ENCODE peak calls at places on chromosomes 5 and 9, in seven cellular contexts. One of them, this sample, is unnamed.

GRCh38 chr5:142543951-142544753 is 141.7 kb downstream of the FGF1 start:
- DNase-seq in stimulated activated CD8-positive, alpha-beta memory T cell treated with anti-CD3 and anti-CD28 coated beads, Interleukin-4, amount 100 ng/mL, for 48 hours: no peak
- DNase-seq in GM06990: no peak
- DNase-seq in naive thymus-derived CD8-positive, alpha-beta T cell: no peak
- DNase-seq in lung: no peak
- DNase-seq in brain microvascular endothelial cell: no peak
- DNase-seq in left colon: no peak
- DNase-seq in this sample: no peak

GRCh38 chr5:149857499-149857898 is 87.1 kb downstream of the PDE6A start:
- DNase-seq in lung: peak; percentile 66
- DNase-seq in left colon: peak; percentile 96
- DNase-seq in naive thymus-derived CD8-positive, alpha-beta T cell: no peak
- DNase-seq in stimulated activated CD8-positive, alpha-beta memory T cell treated with anti-CD3 and anti-CD28 coated beads, Interleukin-4, amount 100 ng/mL, for 48 hours: no peak
- DNase-seq in brain microvascular endothelial cell: peak; percentile 27
- DNase-seq in GM06990: no peak
- DNase-seq in this sample: no peak

GRCh38 chr9:109468927-109469326 is 29.2 kb downstream of the PTPN3 start:
- DNase-seq in left colon: no peak
- DNase-seq in stimulated activated CD8-positive, alpha-beta memory T cell treated with anti-CD3 and anti-CD28 coated beads, Interleukin-4, amount 100 ng/mL, for 48 hours: no peak
- DNase-seq in brain microvascular endothelial cell: no peak
- DNase-seq in lung: no peak
- DNase-seq in GM06990: no peak
- DNase-seq in naive thymus-derived CD8-positive, alpha-beta T cell: no peak
- DNase-seq in this sample: no peak

GRCh38 chr5:80871541-80871961 is 88.6 kb upstream of the RASGRF2 start:
- DNase-seq in brain microvascular endothelial cell: peak; percentile 59
- DNase-seq in naive thymus-derived CD8-positive, alpha-beta T cell: no peak
- DNase-seq in GM06990: no peak
- DNase-seq in lung: no peak
- DNase-seq in left colon: no peak
- DNase-seq in stimulated activated CD8-positive, alpha-beta memory T cell treated with anti-CD3 and anti-CD28 coated beads, Interleukin-4, amount 100 ng/mL, for 48 hours: peak; percentile 70
- DNase-seq in this sample: peak; percentile 6

GRCh38 chr9:125519741-125520140 is 187.3 kb downstream of the MAPKAP1 start:
- DNase-seq in GM06990: no peak
- DNase-seq in brain microvascular endothelial cell: no peak
- DNase-seq in naive thymus-derived CD8-positive, alpha-beta T cell: no peak
- DNase-seq in lung: no peak
- DNase-seq in left colon: no peak
- DNase-seq in stimulated activated CD8-positive, alpha-beta memory T cell treated with anti-CD3 and anti-CD28 coated beads, Interleukin-4, amount 100 ng/mL, for 48 hours: no peak
- DNase-seq in this sample: no peak

GRCh38 chr5:35963381-35963843 is 25.0 kb upstream of the CAPSL start:
- DNase-seq in left colon: no peak
- DNase-seq in brain microvascular endothelial cell: peak; percentile 7
- DNase-seq in naive thymus-derived CD8-positive, alpha-beta T cell: no peak
- DNase-seq in stimulated activated CD8-positive, alpha-beta memory T cell treated with anti-CD3 and anti-CD28 coated beads, Interleukin-4, amount 100 ng/mL, for 48 hours: peak; percentile 41
- DNase-seq in lung: no peak
- DNase-seq in GM06990: no peak
- DNase-seq in this sample: no peak

GRCh38 chr5:34657550-34657921 is 1.4 kb downstream of the RAI14 start:
- DNase-seq in left colon: no peak
- DNase-seq in brain microvascular endothelial cell: no peak
- DNase-seq in GM06990: no peak
- DNase-seq in stimulated activated CD8-positive, alpha-beta memory T cell treated with anti-CD3 and anti-CD28 coated beads, Interleukin-4, amount 100 ng/mL, for 48 hours: no peak
- DNase-seq in lung: no peak
- DNase-seq in naive thymus-derived CD8-positive, alpha-beta T cell: no peak
- DNase-seq in this sample: no peak

GRCh38 chr9:98826716-98827115 is 19.2 kb downstream of the GALNT12 start:
- DNase-seq in stimulated activated CD8-positive, alpha-beta memory T cell treated with anti-CD3 and anti-CD28 coated beads, Interleukin-4, amount 100 ng/mL, for 48 hours: no peak
- DNase-seq in left colon: no peak
- DNase-seq in brain microvascular endothelial cell: no peak
- DNase-seq in GM06990: no peak
- DNase-seq in naive thymus-derived CD8-positive, alpha-beta T cell: no peak
- DNase-seq in lung: no peak
- DNase-seq in this sample: no peak

GRCh38 chr5:169762338-169763095 is 125.4 kb downstream of the DOCK2 start:
- DNase-seq in lung: no peak
- DNase-seq in naive thymus-derived CD8-positive, alpha-beta T cell: no peak
- DNase-seq in GM06990: no peak
- DNase-seq in stimulated activated CD8-positive, alpha-beta memory T cell treated with anti-CD3 and anti-CD28 coated beads, Interleukin-4, amount 100 ng/mL, for 48 hours: no peak
- DNase-seq in left colon: no peak
- DNase-seq in brain microvascular endothelial cell: no peak
- DNase-seq in this sample: no peak

GRCh38 chr9:108150736-108151135 is 661.2 kb upstream of the KLF4 start:
- DNase-seq in naive thymus-derived CD8-positive, alpha-beta T cell: no peak
- DNase-seq in lung: peak; percentile 38
- DNase-seq in brain microvascular endothelial cell: no peak
- DNase-seq in GM06990: no peak
- DNase-seq in left colon: no peak
- DNase-seq in stimulated activated CD8-positive, alpha-beta memory T cell treated with anti-CD3 and anti-CD28 coated beads, Interleukin-4, amount 100 ng/mL, for 48 hours: no peak
- DNase-seq in this sample: no peak

GRCh38 chr9:120538339-120538738 is 41.6 kb downstream of the CDK5RAP2 start:
- DNase-seq in naive thymus-derived CD8-positive, alpha-beta T cell: no peak
- DNase-seq in stimulated activated CD8-positive, alpha-beta memory T cell treated with anti-CD3 and anti-CD28 coated beads, Interleukin-4, amount 100 ng/mL, for 48 hours: no peak
- DNase-seq in left colon: no peak
- DNase-seq in brain microvascular endothelial cell: peak; percentile 25
- DNase-seq in GM06990: no peak
- DNase-seq in lung: no peak
- DNase-seq in this sample: no peak

GRCh38 chr5:124902097-124902821 is 155.8 kb upstream of the ZNF608 start:
- DNase-seq in naive thymus-derived CD8-positive, alpha-beta T cell: no peak
- DNase-seq in GM06990: peak; percentile 75
- DNase-seq in stimulated activated CD8-positive, alpha-beta memory T cell treated with anti-CD3 and anti-CD28 coated beads, Interleukin-4, amount 100 ng/mL, for 48 hours: no peak
- DNase-seq in left colon: no peak
- DNase-seq in lung: no peak
- DNase-seq in brain microvascular endothelial cell: peak; percentile 3
- DNase-seq in this sample: no peak

GRCh38 chr5:134543820-134544692 is 18.6 kb downstream of the JADE2 start:
- DNase-seq in brain microvascular endothelial cell: no peak
- DNase-seq in lung: no peak
- DNase-seq in naive thymus-derived CD8-positive, alpha-beta T cell: no peak
- DNase-seq in stimulated activated CD8-positive, alpha-beta memory T cell treated with anti-CD3 and anti-CD28 coated beads, Interleukin-4, amount 100 ng/mL, for 48 hours: peak; percentile 67
- DNase-seq in left colon: no peak
- DNase-seq in GM06990: peak; percentile 76
- DNase-seq in this sample: no peak

GRCh38 chr5:150284311-150284710 is 5.3 kb downstream of the CAMK2A start:
- DNase-seq in lung: no peak
- DNase-seq in GM06990: no peak
- DNase-seq in naive thymus-derived CD8-positive, alpha-beta T cell: no peak
- DNase-seq in brain microvascular endothelial cell: no peak
- DNase-seq in left colon: no peak
- DNase-seq in stimulated activated CD8-positive, alpha-beta memory T cell treated with anti-CD3 and anti-CD28 coated beads, Interleukin-4, amount 100 ng/mL, for 48 hours: no peak
- DNase-seq in this sample: no peak

GRCh38 chr5:122259995-122260394 is 52.0 kb upstream of the SNCAIP start:
- DNase-seq in stimulated activated CD8-positive, alpha-beta memory T cell treated with anti-CD3 and anti-CD28 coated beads, Interleukin-4, amount 100 ng/mL, for 48 hours: no peak
- DNase-seq in GM06990: no peak
- DNase-seq in naive thymus-derived CD8-positive, alpha-beta T cell: no peak
- DNase-seq in brain microvascular endothelial cell: peak; percentile 91
- DNase-seq in lung: no peak
- DNase-seq in left colon: no peak
- DNase-seq in this sample: peak; percentile 79

GRCh38 chr9:32672478-32672877 is 37.0 kb upstream of the TAF1L start:
- DNase-seq in lung: no peak
- DNase-seq in stimulated activated CD8-positive, alpha-beta memory T cell treated with anti-CD3 and anti-CD28 coated beads, Interleukin-4, amount 100 ng/mL, for 48 hours: no peak
- DNase-seq in left colon: no peak
- DNase-seq in brain microvascular endothelial cell: peak; percentile 19
- DNase-seq in GM06990: no peak
- DNase-seq in naive thymus-derived CD8-positive, alpha-beta T cell: no peak
- DNase-seq in this sample: peak; percentile 30

GRCh38 chr9:94950733-94951590 is 224.5 kb downstream of the AOPEP start:
- DNase-seq in lung: no peak
- DNase-seq in left colon: no peak
- DNase-seq in stimulated activated CD8-positive, alpha-beta memory T cell treated with anti-CD3 and anti-CD28 coated beads, Interleukin-4, amount 100 ng/mL, for 48 hours: no peak
- DNase-seq in brain microvascular endothelial cell: no peak
- DNase-seq in naive thymus-derived CD8-positive, alpha-beta T cell: no peak
- DNase-seq in GM06990: no peak
- DNase-seq in this sample: no peak

GRCh38 chr9:128911529-128912035 is 9.2 kb upstream of the PHYHD1 start:
- DNase-seq in left colon: no peak
- DNase-seq in lung: peak; percentile 62
- DNase-seq in naive thymus-derived CD8-positive, alpha-beta T cell: no peak
- DNase-seq in stimulated activated CD8-positive, alpha-beta memory T cell treated with anti-CD3 and anti-CD28 coated beads, Interleukin-4, amount 100 ng/mL, for 48 hours: no peak
- DNase-seq in GM06990: no peak
- DNase-seq in brain microvascular endothelial cell: peak; percentile 33
- DNase-seq in this sample: no peak

GRCh38 chr5:178551059-178551458 is 39.1 kb downstream of the COL23A1 start:
- DNase-seq in GM06990: no peak
- DNase-seq in brain microvascular endothelial cell: no peak
- DNase-seq in naive thymus-derived CD8-positive, alpha-beta T cell: peak; percentile 19
- DNase-seq in left colon: no peak
- DNase-seq in stimulated activated CD8-positive, alpha-beta memory T cell treated with anti-CD3 and anti-CD28 coated beads, Interleukin-4, amount 100 ng/mL, for 48 hours: no peak
- DNase-seq in lung: no peak
- DNase-seq in this sample: no peak

GRCh38 chr5:150411245-150411979 is 1.3 kb downstream of the CD74 start:
- DNase-seq in naive thymus-derived CD8-positive, alpha-beta T cell: peak; percentile 73
- DNase-seq in lung: peak; percentile 80
- DNase-seq in stimulated activated CD8-positive, alpha-beta memory T cell treated with anti-CD3 and anti-CD28 coated beads, Interleukin-4, amount 100 ng/mL, for 48 hours: peak; percentile 74
- DNase-seq in left colon: peak; percentile 50
- DNase-seq in GM06990: peak; percentile 72
- DNase-seq in brain microvascular endothelial cell: peak; percentile 28
- DNase-seq in this sample: no peak

GRCh38 chr5:107372723-107373487 is 297.8 kb downstream of the EFNA5 start:
- DNase-seq in lung: no peak
- DNase-seq in stimulated activated CD8-positive, alpha-beta memory T cell treated with anti-CD3 and anti-CD28 coated beads, Interleukin-4, amount 100 ng/mL, for 48 hours: no peak
- DNase-seq in left colon: no peak
- DNase-seq in naive thymus-derived CD8-positive, alpha-beta T cell: no peak
- DNase-seq in brain microvascular endothelial cell: no peak
- DNase-seq in GM06990: no peak
- DNase-seq in this sample: no peak

GRCh38 chr5:42767491-42768105 is 11.0 kb downstream of the CCDC152 start:
- DNase-seq in naive thymus-derived CD8-positive, alpha-beta T cell: peak; percentile 22
- DNase-seq in brain microvascular endothelial cell: peak; percentile 11
- DNase-seq in lung: no peak
- DNase-seq in left colon: no peak
- DNase-seq in GM06990: no peak
- DNase-seq in stimulated activated CD8-positive, alpha-beta memory T cell treated with anti-CD3 and anti-CD28 coated beads, Interleukin-4, amount 100 ng/mL, for 48 hours: no peak
- DNase-seq in this sample: no peak

GRCh38 chr9:13529321-13530104 is 250.0 kb upstream of the MPDZ start:
- DNase-seq in naive thymus-derived CD8-positive, alpha-beta T cell: no peak
- DNase-seq in lung: no peak
- DNase-seq in GM06990: no peak
- DNase-seq in stimulated activated CD8-positive, alpha-beta memory T cell treated with anti-CD3 and anti-CD28 coated beads, Interleukin-4, amount 100 ng/mL, for 48 hours: no peak
- DNase-seq in brain microvascular endothelial cell: no peak
- DNase-seq in left colon: no peak
- DNase-seq in this sample: no peak

This sample was measured in AG04450.